ENCODE peak calls at places on chromosomes 1 and 21, in nine cellular contexts. J is upper lobe of right lung, A is body of pancreas, K is thoracic aorta, U is small intestine, Z is heart right ventricle, D is mesendoderm, C is kidney epithelial cell, O is suprapubic skin. G is an unnamed sample. For H3K36me3, the result is how much of the 10 kb centered on the place peaks cover.

GRCh38 chr1:31666290-31666963 is 21.8 kb upstream of the PEF1 start:
- DNase-seq in Z (peak), J (peak), D (no peak), A (no peak), C (peak), O (no peak), K (no peak), U (peak), G (no peak)

GRCh38 chr1:16348414-16349182 is 3.7 kb downstream of the FBXO42 start:
- DNase-seq in O (peak), C (peak), U (no peak), D (peak), A (no peak), J (peak), Z (no peak), K (no peak), G (peak)

GRCh38 chr21:24941316-24942185 is 665.7 kb downstream of the MRPL39 start:
- DNase-seq in J (no peak), U (no peak), D (peak), K (no peak), A (no peak), Z (no peak), C (no peak), O (no peak), G (no peak)

GRCh38 chr1:236064674-236065508 is at the start of gene NID1:
- DNase-seq in J (peak), A (peak), O (peak), U (no peak), Z (peak), C (no peak), K (peak), D (peak), G (no peak)

GRCh38 chr1:11044086-11044848 is 2.8 kb downstream of the MASP2 start:
- DNase-seq in A (no peak), C (no peak), U (no peak), K (no peak), Z (no peak), D (no peak), J (peak), O (no peak), G (no peak)

GRCh38 chr1:63304410-63304809 is 18.0 kb upstream of the FOXD3 start:
- DNase-seq in U (no peak), A (no peak), O (no peak), J (no peak), Z (no peak), C (no peak), K (no peak), D (no peak), G (no peak)

GRCh38 chr1:24413350-24414163 is at the start of gene STPG1:
- DNase-seq in C (no peak), Z (peak), U (peak), J (peak), A (peak), K (no peak), O (peak), D (peak), G (peak)

GRCh38 chr1:11285883-11286734 is 13.1 kb downstream of the UBIAD1 start:
- DNase-seq in D (no peak), Z (no peak), O (no peak), K (no peak), A (no peak), J (no peak), C (no peak), U (peak), G (no peak)

GRCh38 chr1:53578358-53578757 is 119.2 kb downstream of the DMRTB1 start:
- DNase-seq in D (no peak), K (no peak), Z (no peak), A (no peak), C (no peak), O (no peak), J (no peak), U (no peak), G (no peak)

GRCh38 chr1:84037758-84038611 is 39.1 kb upstream of the TTLL7 start:
- DNase-seq in O (no peak), Z (no peak), A (no peak), J (no peak), D (no peak), C (no peak), K (no peak), U (no peak), G (no peak)

GRCh38 chr1:161069731-161070270 is at the start of gene ARHGAP30:
- DNase-seq in K (no peak), O (no peak), J (peak), C (no peak), Z (peak), U (peak), A (no peak), D (peak), G (no peak)

GRCh38 chr1:63799810-63800209 is 26.0 kb downstream of the ROR1 start:
- DNase-seq in J (no peak), D (no peak), K (no peak), U (no peak), Z (no peak), A (no peak), C (no peak), O (no peak), G (peak)

GRCh38 chr1:160874935-160875334 is 10.0 kb downstream of the ITLN1 start:
- DNase-seq in J (no peak), C (no peak), A (no peak), Z (no peak), K (no peak), O (no peak), U (no peak), D (no peak), G (no peak)

GRCh38 chr1:154556422-154556821 is 2.0 kb downstream of the UBE2Q1 start:
- DNase-seq in U (no peak), D (peak), C (no peak), K (no peak), A (peak), J (no peak), O (no peak), Z (no peak), G (no peak)

GRCh38 chr1:107953551-107953950 is 11.4 kb downstream of the VAV3 start:
- DNase-seq in Z (no peak), C (no peak), O (no peak), J (no peak), A (no peak), K (no peak), D (no peak), U (no peak), G (no peak)

GRCh38 chr21:38472709-38473108 is 25.6 kb downstream of the ERG start:
- DNase-seq in K (no peak), C (no peak), A (no peak), U (no peak), D (peak), O (no peak), Z (no peak), J (no peak), G (no peak)

GRCh38 chr1:246428542-246429308 is 78.4 kb downstream of the SMYD3 start:
- DNase-seq in A (no peak), Z (no peak), O (no peak), D (peak), U (peak), K (no peak), J (no peak), C (peak), G (peak)

GRCh38 chr1:224170748-224171478 is 12.1 kb upstream of the DEGS1 start:
- DNase-seq in C (no peak), O (no peak), A (no peak), D (peak), Z (no peak), K (no peak), U (peak), J (peak), G (no peak)

GRCh38 chr1:210532223-210532598 is 203.5 kb downstream of the HHAT start:
- DNase-seq in O (no peak), Z (no peak), A (no peak), U (no peak), K (no peak), J (no peak), C (no peak), D (no peak), G (no peak)

GRCh38 chr1:85623061-85623471 is 42.5 kb downstream of the CCN1 start:
- DNase-seq in Z (no peak), C (no peak), A (no peak), U (no peak), K (no peak), J (no peak), D (no peak), O (no peak), G (peak)

GRCh38 chr1:161440312-161440894 is 64.9 kb upstream of the FCGR2A start:
- DNase-seq in J (peak), D (peak), U (peak), O (peak), C (no peak), Z (peak), K (no peak), A (peak), G (no peak)

GRCh38 chr1:1437033-1437903 is 1.8 kb downstream of the VWA1 start:
- DNase-seq in C (no peak), K (no peak), J (no peak), Z (no peak), U (no peak), D (no peak), O (no peak), A (no peak), G (no peak)

GRCh38 chr1:99674665-99675064 is 28.8 kb downstream of the PALMD start:
- DNase-seq in C (no peak), O (no peak), A (no peak), K (no peak), D (no peak), U (no peak), Z (no peak), J (no peak), G (no peak)

GRCh38 chr1:15337656-15338402 is 71.9 kb upstream of the EFHD2 start:
- DNase-seq in Z (peak), C (peak), O (no peak), A (no peak), U (no peak), K (peak), J (peak), D (peak), G (peak)

GRCh38 chr1:231340328-231341013 is 2.4 kb downstream of the SPRTN start:
- DNase-seq in Z (no peak), C (no peak), J (no peak), K (no peak), U (no peak), O (no peak), A (no peak), D (no peak), G (no peak)

GRCh38 chr1:246491551-246492053 is 15.5 kb downstream of the SMYD3 start:
- DNase-seq in C (no peak), Z (no peak), K (no peak), J (no peak), A (no peak), O (no peak), D (no peak), U (no peak), G (no peak)

GRCh38 chr21:16040601-16041000 is 310.8 kb downstream of the USP25 start:
- DNase-seq in J (no peak), C (no peak), K (no peak), O (no peak), Z (no peak), D (peak), A (no peak), U (no peak), G (no peak)

GRCh38 chr1:216705686-216706085 is 17.5 kb downstream of the ESRRG start:
- DNase-seq in O (no peak), J (no peak), U (peak), C (no peak), K (no peak), Z (no peak), D (no peak), A (no peak), G (no peak)

GRCh38 chr1:54850737-54851136 is 36.3 kb downstream of the DHCR24 start:
- DNase-seq in D (no peak), A (no peak), J (no peak), Z (no peak), U (no peak), C (peak), O (peak), K (no peak), G (peak)

GRCh38 chr1:162873671-162874666 is 13.0 kb upstream of the CCDC190 start:
- DNase-seq in U (peak), A (no peak), Z (no peak), J (no peak), D (no peak), K (no peak), O (no peak), C (no peak), G (no peak)

GRCh38 chr1:37682334-37682987 is 9.9 kb upstream of the CDCA8 start:
- DNase-seq in C (no peak), O (no peak), Z (peak), K (peak), A (peak), D (peak), U (peak), J (peak), G (no peak)

GRCh38 chr1:35174225-35174540 is 18.8 kb downstream of the SFPQ start:
- DNase-seq in K (no peak), A (no peak), D (no peak), O (no peak), Z (no peak), C (no peak), U (no peak), J (no peak), G (no peak)

GRCh38 chr1:219801433-219801832 is 126.9 kb downstream of the SLC30A10 start:
- DNase-seq in A (no peak), O (no peak), K (no peak), Z (no peak), U (no peak), J (no peak), D (no peak), C (no peak), G (no peak)

GRCh38 chr1:31584869-31585735 is 8.8 kb downstream of the TINAGL1 start:
- DNase-seq in C (no peak), Z (no peak), J (peak), U (no peak), K (no peak), A (no peak), O (no peak), D (no peak), G (no peak)

GRCh38 chr1:62276791-62277190 is 42.4 kb downstream of the KANK4 start:
- DNase-seq in A (no peak), Z (no peak), C (no peak), D (no peak), O (no peak), U (no peak), J (no peak), K (no peak), G (no peak)

GRCh38 chr1:204304067-204304466 is 55.7 kb downstream of the PLEKHA6 start:
- DNase-seq in C (no peak), K (no peak), Z (no peak), A (no peak), D (peak), J (no peak), U (no peak), O (no peak), G (no peak)

GRCh38 chr1:226985839-226986463 is 45.9 kb downstream of the COQ8A start:
- DNase-seq in A (no peak), Z (no peak), U (no peak), J (no peak), O (no peak), D (no peak), K (no peak), C (no peak), G (no peak)

GRCh38 chr1:55713516-55713915 is 498.4 kb upstream of the USP24 start:
- DNase-seq in U (no peak), J (no peak), O (no peak), A (no peak), K (no peak), C (no peak), Z (no peak), D (no peak), G (no peak)

GRCh38 chr1:119275145-119275929 is 93.2 kb upstream of the HAO2 start:
- DNase-seq in O (no peak), K (no peak), D (peak), J (no peak), U (peak), Z (peak), C (no peak), A (peak), G (no peak)

DNA sequence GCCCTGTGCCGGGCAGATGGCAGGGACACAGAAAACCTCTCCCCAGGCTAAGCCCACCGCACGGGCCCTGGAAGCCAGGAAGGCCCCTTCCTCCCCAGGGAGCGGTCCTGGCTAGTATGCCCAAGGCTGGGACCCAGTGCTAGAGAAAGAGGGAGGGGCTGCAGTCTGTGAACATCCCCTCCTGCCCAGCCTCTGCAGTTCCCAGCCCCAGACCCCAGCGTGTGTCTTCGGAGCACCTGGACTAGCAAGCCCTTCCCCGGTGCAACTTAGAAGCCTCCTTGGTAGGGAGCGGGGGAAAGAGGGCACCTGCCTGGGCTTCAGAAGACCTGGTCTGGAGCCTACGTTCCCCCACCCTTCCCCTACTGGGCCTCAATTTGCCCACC is 2.1 kb downstream of the PLEKHG5 start:
- DNase-seq in U (no peak), Z (no peak), K (no peak), D (no peak), J (no peak), O (no peak), A (no peak), C (no peak), G (no peak)
- H3K4me3 ChIP-seq in U (no peak), Z (no peak), K (no peak), D (no peak), J (no peak), O (peak), A (no peak), C (no peak), G (no peak)

DNA sequence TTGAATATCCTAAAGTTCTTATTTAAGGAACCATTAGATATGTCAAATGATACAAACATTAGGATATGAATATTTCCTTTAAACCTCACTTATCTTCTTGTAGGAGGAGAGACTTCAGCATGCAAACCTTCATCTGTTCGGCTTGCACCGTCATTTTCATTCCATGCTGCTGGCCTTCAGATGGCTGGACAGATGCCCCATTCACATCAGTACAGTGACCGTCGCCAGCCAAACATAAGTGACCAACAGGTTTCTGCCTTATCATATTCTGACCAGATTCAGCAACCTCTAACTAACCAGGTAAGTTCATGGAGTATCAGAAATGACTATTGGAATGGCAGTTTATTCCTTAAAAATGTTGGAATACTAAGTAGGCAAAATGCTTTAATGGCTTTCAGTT is 106.0 kb downstream of the DYRK1A start:
- DNase-seq in C (no peak), U (no peak), A (no peak), K (no peak), D (no peak), O (no peak), Z (no peak), J (no peak), G (no peak)
- H3K36me3 ChIP-seq in C (under half), U (under half), A (under half), K (under half), D (under half), O (under half), Z (under half), J (under half), G (under half)

GRCh38 chr1:153397056-153397923 is 6.4 kb upstream of the S100A8 start:
- DNase-seq in J (no peak), A (no peak), O (no peak), D (no peak), Z (no peak), U (no peak), C (no peak), K (no peak), G (no peak)
- H3K4me3 ChIP-seq in J (no peak), A (no peak), O (no peak), D (no peak), Z (no peak), U (no peak), C (no peak), K (no peak), G (no peak)

GRCh38 chr1:229298420-229298819 is 27.5 kb downstream of the RAB4A start:
- DNase-seq in O (no peak), U (no peak), C (no peak), K (no peak), Z (no peak), D (no peak), A (no peak), J (no peak), G (no peak)

GRCh38 chr1:229298887-229299503 is 28.1 kb downstream of the RAB4A start:
- DNase-seq in C (no peak), D (peak), A (no peak), O (no peak), J (no peak), K (no peak), U (peak), Z (no peak), G (no peak)

GRCh38 chr1:229296541-229296941 is 25.6 kb downstream of the RAB4A start:
- DNase-seq in J (no peak), U (no peak), C (no peak), O (no peak), Z (peak), K (no peak), A (no peak), D (peak), G (peak)

GRCh38 chr1:229295745-229296144 is 24.8 kb downstream of the RAB4A start:
- DNase-seq in D (no peak), U (no peak), Z (no peak), O (no peak), A (no peak), K (no peak), J (no peak), C (no peak), G (no peak)

DNA sequence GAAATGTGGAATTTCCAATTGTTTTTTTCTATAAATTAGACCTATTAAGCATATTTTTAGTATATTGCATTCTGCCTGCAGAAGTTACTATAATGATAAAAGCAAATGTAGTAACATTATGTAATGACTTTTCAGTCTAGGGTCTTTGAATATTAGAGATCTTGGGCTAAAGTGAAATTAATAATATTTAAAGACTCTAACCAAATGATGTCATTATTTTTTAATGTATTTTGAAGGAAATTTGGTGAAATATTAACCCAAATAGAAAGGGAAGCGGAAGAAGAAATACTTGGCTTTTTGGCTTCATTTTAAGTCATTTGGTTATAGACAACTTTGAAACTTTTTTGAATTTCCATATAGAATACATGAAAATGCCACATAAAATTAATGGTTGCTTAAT is 26.8 kb downstream of the RAB4A start:
- DNase-seq in A (no peak), J (no peak), C (no peak), D (no peak), U (no peak), Z (no peak), K (no peak), O (no peak), G (no peak)
- H3K36me3 ChIP-seq in A (under half), J (under half), C (under half), D (under half), U (under half), Z (under half), K (under half), O (half or more), G (under half)

GRCh38 chr1:189693140-189693539 is 784.5 kb downstream of the BRINP3 start:
- DNase-seq in O (no peak), A (no peak), U (no peak), K (no peak), Z (no peak), J (no peak), D (peak), C (no peak), G (no peak)

GRCh38 chr1:189696297-189696696 is 781.4 kb downstream of the BRINP3 start:
- DNase-seq in O (no peak), C (no peak), K (no peak), D (no peak), U (no peak), Z (no peak), A (no peak), J (no peak), G (no peak)

GRCh38 chr1:189697113-189697512 is 780.6 kb downstream of the BRINP3 start:
- DNase-seq in K (no peak), J (no peak), Z (no peak), O (no peak), A (no peak), D (no peak), U (no peak), C (no peak), G (no peak)
- H3K4me3 ChIP-seq in K (no peak), J (no peak), Z (no peak), O (no peak), A (no peak), D (no peak), U (no peak), C (no peak), G (no peak)

G was measured in BJ.